ENCODE peak calls at places on chromosomes 12 and 14, in eight cellular contexts. V, L, C, Z, O, D, N and U are unnamed samples.

GRCh38 chr12:14935031-14935430 is 3.3 kb downstream of the ERP27 start:
- DNase-seq in D (no peak), Z (no peak), O (no peak), C (no peak), V (no peak), L (no peak), N (no peak), U (no peak)

GRCh38 chr14:103008768-103009342 is 48.5 kb downstream of the CDC42BPB start:
- DNase-seq in O (no peak), C (no peak), V (peak; percentile 52), N (peak; percentile 50), D (no peak), Z (no peak), L (peak; percentile 72), U (peak; percentile 57)

GRCh38 chr14:96098309-96098998 is 59.3 kb downstream of the C14orf132 start:
- DNase-seq in C (peak; percentile 91), D (no peak), O (peak; percentile 58), V (peak; percentile 73), L (peak; percentile 71), Z (peak; percentile 58), N (no peak), U (peak; percentile 66)

GRCh38 chr12:12714276-12715001 is 2.7 kb upstream of the CDKN1B start:
- DNase-seq in V (peak; percentile 69), O (no peak), Z (peak; percentile 85), L (peak; percentile 45), C (peak; percentile 75), N (peak; percentile 92), D (peak; percentile 49), U (no peak)

GRCh38 chr14:45810152-45810872 is 557.3 kb upstream of the MIS18BP1 start:
- DNase-seq in O (no peak), V (no peak), C (peak; percentile 49), L (no peak), N (no peak), D (no peak), Z (peak; percentile 53), U (no peak)

GRCh38 chr12:1216560-1216959 is 225.5 kb downstream of the ERC1 start:
- DNase-seq in O (no peak), L (no peak), V (no peak), Z (no peak), N (no peak), C (no peak), D (no peak), U (no peak)

GRCh38 chr12:65825573-65826512 is 1.6 kb downstream of the HMGA2 start:
- DNase-seq in Z (peak; percentile 24), V (peak; percentile 65), L (peak; percentile 41), O (no peak), D (peak; percentile 10), C (peak; percentile 88), N (peak; percentile 73), U (peak; percentile 44)

GRCh38 chr12:125185740-125186470 is 120.7 kb downstream of the AACS start:
- DNase-seq in Z (peak; percentile 73), C (peak; percentile 98), O (no peak), L (peak; percentile 44), D (peak; percentile 75), N (peak; percentile 84), V (peak; percentile 89), U (peak; percentile 63)

GRCh38 chr12:103334447-103334846 is 161.3 kb downstream of the C12orf42 start:
- DNase-seq in L (no peak), C (no peak), D (no peak), Z (no peak), N (no peak), V (no peak), O (no peak), U (no peak)

GRCh38 chr14:66575014-66575413 is 67.1 kb downstream of the GPHN start:
- DNase-seq in L (no peak), V (no peak), N (no peak), C (no peak), O (no peak), Z (no peak), D (no peak), U (no peak)

GRCh38 chr12:116879509-116880212 is 1.6 kb downstream of the HRK start:
- DNase-seq in C (peak; percentile 76), L (no peak), N (peak; percentile 62), D (no peak), Z (no peak), O (no peak), V (no peak), U (no peak)

GRCh38 chr12:40058721-40059190 is 47.1 kb downstream of the SLC2A13 start:
- DNase-seq in V (no peak), L (peak; percentile 5), Z (no peak), C (no peak), D (no peak), N (no peak), O (no peak), U (peak; percentile 4)

GRCh38 chr14:74647834-74648361 is 35.9 kb upstream of the LTBP2 start:
- DNase-seq in D (no peak), Z (no peak), C (peak; percentile 53), O (no peak), L (no peak), V (no peak), N (no peak), U (no peak)

GRCh38 chr12:106044773-106045172 is 94.0 kb downstream of the NUAK1 start:
- DNase-seq in D (no peak), V (no peak), Z (no peak), L (peak; percentile 62), N (no peak), O (no peak), C (no peak), U (peak; percentile 58)

GRCh38 chr12:20314325-20314724 is 54.0 kb upstream of the PDE3A start:
- DNase-seq in N (no peak), O (no peak), Z (no peak), C (no peak), L (peak; percentile 21), D (no peak), V (no peak), U (peak; percentile 30)

GRCh38 chr14:52835122-52835903 is 43.9 kb upstream of the GNPNAT1 start:
- DNase-seq in O (peak; percentile 74), C (peak; percentile 71), V (no peak), D (no peak), N (no peak), Z (no peak), L (peak; percentile 43), U (peak; percentile 45)

GRCh38 chr14:67358914-67359313 is 690 bp downstream of the ATP6V1D start:
- DNase-seq in V (no peak), L (no peak), C (peak; percentile 63), D (no peak), Z (peak; percentile 3), O (no peak), N (no peak), U (no peak)

GRCh38 chr14:22598896-22599244 is 770 bp downstream of the ABHD4 start:
- DNase-seq in O (no peak), Z (peak; percentile 49), C (peak; percentile 74), D (no peak), L (peak; percentile 71), V (no peak), N (no peak), U (peak; percentile 60)
- TF ChIP-seq CTCF in O (no peak), Z (peak; percentile 15), C (peak; percentile 68), D (no peak), L (peak; percentile 33), V (peak; percentile 27), N (no peak), U (peak; percentile 56)

DNA sequence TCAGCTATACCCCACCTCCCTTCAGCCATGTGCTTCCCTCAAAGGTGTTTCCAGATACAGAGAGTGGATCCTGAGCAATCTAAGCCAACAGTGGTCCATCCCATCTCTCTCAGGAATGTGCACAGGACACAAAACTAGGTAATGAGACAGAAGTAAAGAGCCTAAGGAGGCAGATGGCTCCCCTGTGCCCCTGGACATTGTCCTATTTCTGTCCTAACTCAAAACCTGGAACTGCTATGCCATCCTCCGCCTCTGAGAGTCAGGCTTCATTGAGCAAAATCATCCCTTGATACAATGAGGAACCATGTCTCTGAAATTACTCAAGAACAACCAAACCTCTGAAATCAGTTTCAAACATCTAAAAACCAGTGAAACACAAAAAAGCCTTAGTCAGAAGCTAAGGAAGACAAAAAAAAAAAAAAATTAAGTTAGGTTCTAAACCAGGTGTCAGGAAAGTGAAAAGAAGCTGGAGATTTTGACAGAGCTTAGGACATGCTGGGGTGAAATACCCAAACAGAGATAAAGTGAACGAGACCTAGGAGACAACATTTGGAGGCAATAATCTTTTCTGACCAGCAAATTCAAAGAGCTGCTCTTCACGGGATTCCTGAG is 200.3 kb upstream of the PLEKHG7 start:
- DNase-seq in Z (peak; percentile 88), O (no peak), N (no peak), C (no peak), V (no peak), L (no peak), D (no peak), U (no peak)
- H3K4me3 ChIP-seq in Z (peak overlapping the region; percentile 68), O (no peak overlapping the region), N (no peak overlapping the region), C (no peak overlapping the region), V (no peak overlapping the region), L (no peak overlapping the region), D (no peak overlapping the region), U (no peak overlapping the region)

DNA sequence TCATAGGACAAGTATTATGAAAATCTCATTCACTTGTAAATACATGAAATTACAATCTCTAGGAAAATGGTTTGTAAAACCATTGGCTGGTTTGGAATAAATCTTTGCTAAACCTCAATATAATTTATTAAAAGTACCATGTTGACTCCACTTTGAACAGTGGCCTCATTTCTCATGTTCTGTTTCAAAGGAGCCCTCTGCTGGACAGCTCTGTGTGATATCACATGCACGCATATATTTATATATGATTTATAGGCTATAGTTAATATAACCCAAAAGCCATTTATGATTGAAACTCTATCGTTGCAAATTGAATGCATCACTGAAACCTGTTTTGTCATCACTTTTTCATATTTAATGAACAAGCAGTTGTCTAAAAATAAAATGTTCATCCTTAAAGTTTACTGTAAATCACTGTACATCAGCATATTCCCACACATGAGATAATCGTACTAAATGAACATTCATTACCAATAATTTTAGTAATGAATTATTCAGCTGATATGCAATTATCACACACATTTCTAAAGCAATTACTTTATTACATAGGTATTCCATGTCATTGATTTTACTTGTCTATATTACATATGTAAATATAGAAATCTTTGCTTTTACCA is 493.8 kb downstream of the NPAS3 start:
- DNase-seq in C (no peak), D (no peak), N (no peak), Z (no peak), V (no peak), L (peak; percentile 18), O (no peak), U (peak; percentile 41)
- TF ChIP-seq CTCF in C (peak; percentile 69), D (peak; percentile 24), N (no peak), Z (no peak), V (peak; percentile 49), L (peak; percentile 40), O (peak; percentile 19), U (peak; percentile 59)

DNA sequence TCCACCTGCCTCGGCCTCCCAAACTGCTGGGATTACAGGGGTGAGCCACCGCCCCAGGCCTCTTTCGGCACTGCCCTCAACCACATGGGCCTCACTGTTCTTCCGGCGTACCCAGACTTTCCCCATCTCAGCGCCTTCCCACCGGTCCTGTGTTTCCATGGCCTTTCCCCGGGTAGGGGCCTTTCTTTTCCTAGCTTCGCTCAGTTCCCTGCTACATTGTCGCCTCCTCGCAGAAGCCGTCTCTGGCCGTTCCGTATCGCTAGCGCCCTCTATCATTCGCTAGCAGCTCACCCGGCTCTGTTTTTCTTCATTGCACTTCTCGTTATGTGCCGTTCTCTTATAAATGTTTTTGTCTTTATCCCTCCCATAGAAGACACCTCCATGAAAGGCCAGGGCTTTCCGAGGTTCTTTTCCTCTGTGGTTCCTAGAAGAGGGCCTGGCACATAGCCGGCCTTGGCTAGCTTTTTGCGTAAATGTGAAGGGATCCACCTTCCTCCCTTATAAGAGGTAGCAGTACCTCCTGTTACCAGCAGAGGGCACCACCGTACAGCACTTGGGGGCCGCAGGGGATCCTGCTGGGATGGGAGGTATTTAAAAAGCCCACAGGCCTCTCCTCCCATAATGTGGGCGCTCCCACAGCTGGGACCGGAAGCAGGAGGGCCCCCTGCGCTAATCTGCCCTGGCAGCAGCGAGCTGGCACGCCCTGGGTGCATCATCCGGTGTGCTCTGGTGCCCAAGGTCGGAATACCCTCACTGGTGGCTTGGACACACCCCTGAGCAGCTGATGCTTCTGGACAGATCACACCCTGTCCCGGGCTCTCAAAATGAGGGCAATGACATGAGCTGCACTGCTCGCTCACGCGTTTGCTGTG is 18.8 kb downstream of the TAMALIN start:
- DNase-seq in L (peak; percentile 77), D (peak; percentile 87), N (peak; percentile 91), Z (peak; percentile 86), O (peak; percentile 95), C (peak; percentile 97), V (peak; percentile 84), U (peak; percentile 79)
- H3K4me3 ChIP-seq in L (peak overlapping the region; percentile 42), D (no peak overlapping the region), N (peak overlapping the region; percentile 15), Z (peak overlapping the region; percentile 38), O (peak overlapping the region; percentile 36), C (peak overlapping the region; percentile 79), V (peak overlapping the region; percentile 48), U (peak overlapping the region; percentile 46)